ENCODE peak calls at places on chromosomes 2 and 18, in six cellular contexts. P is HCT116, I is HepG2, T is SK-N-SH, N is K562, U is GM12878. E is an unnamed sample.

GRCh38 chr2:85734942-85735608 is 18.7 kb upstream of the ATOH8 start:
- DNase-seq in N (no peak), T (no peak), U (no peak), P (no peak), I (no peak), E (no peak)

GRCh38 chr2:192345287-192345686 is 150.6 kb upstream of the TMEFF2 start:
- DNase-seq in I (no peak), T (no peak), P (no peak), U (no peak), N (no peak), E (no peak)

GRCh38 chr2:109436635-109437225 is 177.0 kb downstream of the SEPTIN10 start:
- DNase-seq in U (no peak), P (no peak), N (no peak), T (no peak), I (no peak), E (no peak)

GRCh38 chr2:185979546-185980071 is 241.0 kb downstream of the FSIP2 start:
- DNase-seq in N (no peak), P (peak; percentile 57), T (no peak), I (peak; percentile 5), U (no peak), E (peak; percentile 34)

GRCh38 chr2:62219407-62220159 is 23.7 kb downstream of the B3GNT2 start:
- DNase-seq in T (no peak), P (no peak), U (no peak), I (no peak), N (no peak), E (no peak)

GRCh38 chr2:99562516-99562915 is 72.7 kb upstream of the REV1 start:
- DNase-seq in U (no peak), I (no peak), T (no peak), P (no peak), N (no peak), E (no peak)

GRCh38 chr2:62151306-62151638 is 44.6 kb upstream of the B3GNT2 start:
- DNase-seq in N (no peak), U (no peak), T (no peak), I (no peak), P (no peak), E (no peak)

GRCh38 chr18:52422985-52423601 is 83.1 kb downstream of the DCC start:
- DNase-seq in N (no peak), U (no peak), I (no peak), T (no peak), P (no peak), E (peak; percentile 27)

GRCh38 chr2:80589070-80589469 is 284.5 kb upstream of the LRRTM1 start:
- DNase-seq in N (no peak), T (no peak), P (no peak), I (no peak), U (no peak), E (no peak)

GRCh38 chr2:147800316-147800715 is 44.5 kb upstream of the ACVR2A start:
- DNase-seq in U (no peak), I (no peak), P (no peak), T (no peak), N (no peak), E (no peak)

GRCh38 chr18:75472391-75472790 is 44.9 kb upstream of the SMIM21 start:
- DNase-seq in P (no peak), I (no peak), N (no peak), T (no peak), U (no peak), E (no peak)

GRCh38 chr2:218003994-218004419 is 1.2 kb upstream of the TNS1 start:
- DNase-seq in P (no peak), N (no peak), I (no peak), U (no peak), T (peak; percentile 51), E (no peak)

GRCh38 chr2:102091121-102091520 is 51.4 kb upstream of the IL1R1 start:
- DNase-seq in N (no peak), T (no peak), P (no peak), U (no peak), I (no peak), E (no peak)

GRCh38 chr2:1728821-1729220 is 15.5 kb downstream of the PXDN start:
- DNase-seq in I (no peak), U (no peak), T (peak; percentile 87), P (no peak), N (no peak), E (peak; percentile 79)

GRCh38 chr18:35042389-35043066 is 1.3 kb downstream of the MAPRE2 start:
- DNase-seq in N (no peak), P (no peak), T (no peak), U (no peak), I (no peak), E (no peak)

GRCh38 chr2:33340265-33340664 is 136.2 kb upstream of the RASGRP3 start:
- DNase-seq in N (no peak), T (no peak), U (no peak), I (no peak), P (no peak), E (no peak)

GRCh38 chr18:49666045-49666444 is 104.2 kb downstream of the LIPG start:
- DNase-seq in N (no peak), P (no peak), I (no peak), T (peak; percentile 46), U (no peak), E (no peak)

GRCh38 chr2:68385232-68385906 is 20.3 kb downstream of the PLEK start:
- DNase-seq in N (no peak), I (no peak), P (no peak), T (no peak), U (peak; percentile 95), E (no peak)

GRCh38 chr18:61308795-61309393 is 24.3 kb upstream of the CDH20 start:
- DNase-seq in I (no peak), T (no peak), P (no peak), N (no peak), U (no peak), E (no peak)

GRCh38 chr2:85545780-85546240 is 6.8 kb downstream of the MAT2A start:
- DNase-seq in U (no peak), N (peak; percentile 30), I (no peak), T (no peak), P (peak; percentile 43), E (no peak)

GRCh38 chr2:18993756-18994155 is 364.7 kb downstream of the OSR1 start:
- DNase-seq in U (no peak), I (no peak), N (no peak), P (no peak), T (no peak), E (no peak)

GRCh38 chr18:33854086-33854826 is 276.2 kb downstream of the ASXL3 start:
- DNase-seq in I (no peak), P (no peak), T (no peak), N (no peak), U (no peak), E (no peak)

GRCh38 chr18:72986103-72986502 is 118.3 kb upstream of the NETO1 start:
- DNase-seq in I (no peak), P (no peak), T (no peak), N (no peak), U (no peak), E (no peak)

GRCh38 chr2:10228611-10229365 is 73.9 kb upstream of the HPCAL1 start:
- DNase-seq in P (no peak), I (peak; percentile 39), T (no peak), U (no peak), N (no peak), E (no peak)

GRCh38 chr18:29181151-29181901 is 1004.4 kb upstream of the CDH2 start:
- DNase-seq in I (no peak), T (no peak), N (no peak), U (no peak), P (no peak), E (no peak)

GRCh38 chr2:60530228-60530627 is 23.2 kb downstream of the BCL11A start:
- DNase-seq in N (no peak), U (no peak), I (no peak), P (no peak), T (peak; percentile 30), E (no peak)

DNA sequence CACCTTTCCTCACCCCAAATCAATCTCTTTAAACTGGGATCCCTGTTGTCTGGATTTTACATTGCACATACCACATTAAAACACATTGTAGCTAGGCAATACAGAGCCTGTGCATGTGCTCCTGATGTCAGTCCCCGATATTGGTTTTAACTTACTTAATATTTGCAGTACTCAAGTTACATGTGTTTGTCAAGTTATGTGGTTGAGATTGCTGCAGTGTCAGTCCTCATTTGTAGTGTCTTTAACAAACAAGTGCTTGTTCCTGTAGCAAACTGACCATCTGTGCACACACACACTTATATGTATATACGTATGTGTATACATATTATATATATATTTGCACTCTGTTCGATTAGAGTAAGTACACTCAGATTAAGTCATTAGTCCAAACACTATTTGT is 10.4 kb upstream of the UBE2E3 start:
- DNase-seq in T (no peak), U (no peak), I (peak; percentile 74), P (no peak), N (no peak), E (no peak)
- TF ChIP-seq CTCF in T (no peak), U (no peak), I (no peak), P (no peak), N (no peak), E (no peak)

DNA sequence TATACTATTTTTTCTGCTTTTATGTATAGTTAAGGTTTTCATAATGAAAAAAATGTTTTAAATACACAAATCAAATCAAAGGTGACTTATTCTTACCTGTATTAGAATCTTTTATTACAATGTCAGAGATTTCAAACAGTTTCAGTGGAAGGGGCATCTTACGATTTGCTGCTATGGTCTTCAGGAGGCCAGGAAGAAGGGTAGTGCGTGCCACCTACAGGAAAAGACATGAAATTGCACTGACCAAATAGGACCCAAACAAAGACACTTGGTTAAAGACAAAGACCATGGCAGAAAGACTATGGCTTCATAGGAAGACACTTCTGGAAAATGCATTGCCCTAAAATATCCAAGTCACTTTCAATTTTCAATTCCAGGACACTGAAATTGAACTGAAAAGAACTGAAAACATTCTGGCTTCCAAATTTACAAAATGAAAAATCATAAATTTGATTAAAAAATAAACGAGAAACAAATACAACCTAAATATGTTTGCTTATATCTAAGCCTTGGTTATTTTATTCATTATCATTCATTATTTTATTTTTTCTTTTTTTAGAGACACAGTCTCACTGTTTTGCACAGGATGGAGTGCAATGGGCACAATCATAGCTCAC is 42.1 kb downstream of the FARSB start:
- DNase-seq in I (peak; percentile 54), U (no peak), N (peak; percentile 36), T (peak; percentile 70), P (peak; percentile 15), E (peak; percentile 76)
- TF ChIP-seq REST in I (no peak), U (no peak), N (no peak), T (no peak), P (no peak), E (no peak)

DNA sequence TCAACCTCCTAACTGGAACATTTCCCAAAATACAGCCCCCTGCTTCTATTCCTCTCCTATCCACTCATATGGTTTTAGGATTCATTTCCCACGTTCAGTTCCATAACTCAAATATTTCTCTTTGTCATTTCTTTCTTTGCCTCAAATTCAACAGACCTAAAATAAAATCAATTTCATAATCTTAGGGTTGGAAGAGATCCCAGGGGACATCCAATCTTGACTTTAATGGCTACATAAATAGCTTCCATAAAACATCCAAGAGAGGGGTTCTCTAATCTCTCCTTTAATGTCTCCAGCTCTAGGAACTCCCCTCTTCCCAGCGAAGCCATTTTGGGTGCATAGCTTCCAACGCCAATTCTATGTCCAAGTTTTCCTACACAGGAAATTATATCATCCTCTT is 33.8 kb downstream of the RBKS start:
- DNase-seq in P (no peak), U (no peak), N (no peak), T (no peak), I (no peak), E (no peak)
- H3K79me2 ChIP-seq in P (no peaks in the 10 kb centered on the region), U (no peaks in the 10 kb centered on the region), N (no peaks in the 10 kb centered on the region), T (no peaks in the 10 kb centered on the region), I (no peaks in the 10 kb centered on the region), E (no peaks in the 10 kb centered on the region)

GRCh38 chr2:241793385-241793784 is 15.6 kb upstream of the NEU4 start:
- DNase-seq in I (no peak), T (no peak), N (no peak), P (no peak), U (no peak), E (no peak)
- TF ChIP-seq CTCF in I (no peak), T (no peak), N (no peak), P (no peak), U (no peak), E (no peak)

GRCh38 chr2:232882085-232882484 is 12.0 kb downstream of the SNORC start:
- DNase-seq in U (no peak), T (no peak), P (no peak), N (no peak), I (no peak), E (no peak)
- TF ChIP-seq REST in U (no peak), T (no peak), P (no peak), N (no peak), I (no peak), E (no peak)